ENCODE peak calls at places on chromosomes 1 and 21, in five cellular contexts. N is pancreas, O is transverse colon, Z is heart right ventricle, V is endodermal cell. D is an unnamed sample.

GRCh38 chr1:151072224-151072623 is 1.7 kb downstream of the GABPB2 start:
- DNase-seq in N (no peak), O (no peak), Z (no peak), V (no peak), D (no peak)

GRCh38 chr1:71593523-71593922 is 512.7 kb upstream of the ZRANB2 start:
- DNase-seq in N (no peak), O (no peak), Z (no peak), V (no peak), D (no peak)

GRCh38 chr1:55504306-55504706 is 289.1 kb upstream of the USP24 start:
- DNase-seq in N (no peak), O (peak; percentile 74), Z (no peak), V (no peak), D (no peak)

GRCh38 chr1:206534552-206534951 is 27.2 kb downstream of the RASSF5 start:
- DNase-seq in N (no peak), O (no peak), Z (no peak), V (no peak), D (no peak)

GRCh38 chr1:191206808-191207207 is 729.1 kb upstream of the BRINP3 start:
- DNase-seq in N (no peak), O (no peak), Z (no peak), V (no peak), D (no peak)

GRCh38 chr1:12810691-12811408 is 19.7 kb downstream of the PRAMEF1 start:
- DNase-seq in N (no peak), O (no peak), Z (no peak), V (peak; percentile 49), D (no peak)

GRCh38 chr1:93591291-93591832 is 90.3 kb downstream of the BCAR3 start:
- DNase-seq in N (no peak), O (no peak), Z (no peak), V (no peak), D (no peak)

GRCh38 chr1:152461544-152461943 is 47.5 kb upstream of the CRNN start:
- DNase-seq in N (no peak), O (peak; percentile 51), Z (peak; percentile 52), V (peak; percentile 51), D (peak; percentile 66)

GRCh38 chr1:43307458-43308158 is 6.8 kb downstream of the TIE1 start:
- DNase-seq in N (peak; percentile 22), O (no peak), Z (no peak), V (no peak), D (no peak)

GRCh38 chr1:71350805-71351204 is 270.0 kb upstream of the ZRANB2 start:
- DNase-seq in N (no peak), O (no peak), Z (no peak), V (no peak), D (no peak)

GRCh38 chr1:33537885-33538284 is 65.4 kb downstream of the ZSCAN20 start:
- DNase-seq in N (no peak), O (no peak), Z (no peak), V (no peak), D (no peak)

GRCh38 chr21:17370750-17371325 is 142.0 kb upstream of the CXADR start:
- DNase-seq in N (no peak), O (no peak), Z (no peak), V (peak; percentile 59), D (no peak)

GRCh38 chr1:20703124-20703756 is 14.6 kb downstream of the KIF17 start:
- DNase-seq in N (no peak), O (no peak), Z (no peak), V (no peak), D (no peak)

DNA sequence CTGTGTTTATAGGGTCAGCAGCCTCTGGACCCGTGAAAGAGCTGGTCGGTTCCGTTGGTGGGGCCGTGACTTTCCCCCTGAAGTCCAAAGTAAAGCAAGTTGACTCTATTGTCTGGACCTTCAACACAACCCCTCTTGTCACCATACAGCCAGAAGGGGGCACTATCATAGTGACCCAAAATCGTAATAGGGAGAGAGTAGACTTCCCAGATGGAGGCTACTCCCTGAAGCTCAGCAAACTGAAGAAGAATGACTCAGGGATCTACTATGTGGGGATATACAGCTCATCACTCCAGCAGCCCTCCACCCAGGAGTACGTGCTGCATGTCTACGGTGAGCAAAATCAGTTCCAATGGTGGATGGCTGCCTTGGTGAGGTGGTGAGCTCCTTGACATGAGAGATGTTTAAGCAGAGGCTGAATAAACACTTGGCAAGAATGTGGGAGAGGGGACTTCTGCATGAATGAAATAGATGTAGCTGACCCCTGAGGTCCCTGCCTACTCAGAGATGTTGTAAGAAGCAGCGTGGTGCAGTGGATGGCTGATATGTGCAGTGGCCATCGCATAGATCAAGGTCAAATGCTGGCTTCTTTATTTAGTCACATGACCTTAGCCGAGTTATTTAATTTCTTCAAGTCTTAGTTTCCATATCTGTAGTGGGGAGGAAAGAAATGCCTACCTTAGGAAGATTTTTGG is 9.3 kb downstream of the SLAMF7 start:
- DNase-seq in N (no peak), O (no peak), Z (no peak), V (peak; percentile 54), D (peak; percentile 27)
- H3K27ac ChIP-seq in N (no peak overlapping the region), O (no peak overlapping the region), Z (no peak overlapping the region), V (no peak overlapping the region), D (no peak overlapping the region)

DNA sequence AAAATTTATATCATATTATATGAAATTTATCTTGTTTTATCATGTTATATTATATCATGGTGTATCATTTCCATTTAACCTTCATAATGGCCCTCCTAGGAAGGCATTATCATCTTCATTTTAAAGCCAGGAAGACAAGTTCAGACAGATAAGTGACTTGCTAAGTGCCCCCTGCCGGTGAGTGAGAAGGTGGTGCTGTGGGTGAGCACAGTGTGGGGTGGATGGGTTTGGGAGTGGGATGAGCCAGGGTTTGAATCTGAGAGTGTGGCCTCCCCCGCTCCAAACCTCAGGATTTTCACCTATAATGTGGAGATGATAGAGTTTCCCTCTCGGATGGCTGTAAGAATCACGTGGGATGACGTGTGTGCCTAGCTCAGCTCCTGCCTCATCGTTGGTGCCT is 108.7 kb upstream of the IGSF21 start:
- DNase-seq in N (no peak), O (no peak), Z (no peak), V (peak; percentile 67), D (no peak)
- TF ChIP-seq CTCF in N (no peak), O (no peak), Z (no peak), V (peak; percentile 64), D (no peak)

GRCh38 chr1:113657126-113657525 is 102.2 kb downstream of the PHTF1 start:
- DNase-seq in N (no peak), O (no peak), Z (no peak), V (no peak), D (no peak)

GRCh38 chr1:113660053-113660452 is 99.2 kb downstream of the PHTF1 start:
- DNase-seq in N (no peak), O (no peak), Z (no peak), V (no peak), D (no peak)

GRCh38 chr1:113659010-113659409 is 100.3 kb downstream of the PHTF1 start:
- DNase-seq in N (no peak), O (no peak), Z (no peak), V (no peak), D (no peak)

GRCh38 chr1:113657556-113658063 is 101.7 kb downstream of the PHTF1 start:
- DNase-seq in N (no peak), O (no peak), Z (no peak), V (no peak), D (no peak)

GRCh38 chr1:113662097-113662496 is 97.2 kb downstream of the PHTF1 start:
- DNase-seq in N (no peak), O (no peak), Z (no peak), V (no peak), D (no peak)
- H3K27ac ChIP-seq in N (no peak overlapping the region), O (no peak overlapping the region), Z (no peak overlapping the region), V (no peak overlapping the region), D (no peak overlapping the region)

DNA sequence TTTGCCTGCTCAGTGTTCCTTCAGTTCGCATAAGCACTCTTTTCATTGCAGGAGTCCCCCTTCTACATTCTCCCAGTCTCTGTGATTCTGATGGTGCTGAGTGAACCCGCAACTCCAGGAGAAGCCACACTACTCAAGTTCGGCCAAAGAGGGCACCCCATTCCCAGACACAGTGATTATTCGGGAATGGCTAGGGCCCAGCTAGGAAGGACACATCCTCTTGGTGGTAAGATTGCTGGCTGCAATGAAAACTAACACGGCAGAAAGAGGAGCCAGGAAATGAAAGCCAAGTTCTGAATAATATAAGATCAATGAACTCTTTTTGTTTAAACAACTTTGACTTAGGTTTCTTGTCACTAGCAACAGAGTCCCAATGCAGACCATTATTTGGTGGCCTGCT is 14.9 kb downstream of the CREG1 start:
- DNase-seq in N (no peak), O (no peak), Z (no peak), V (peak; percentile 87), D (no peak)
- TF ChIP-seq CTCF in N (no peak), O (no peak), Z (no peak), V (peak; percentile 57), D (peak; percentile 24)

DNA sequence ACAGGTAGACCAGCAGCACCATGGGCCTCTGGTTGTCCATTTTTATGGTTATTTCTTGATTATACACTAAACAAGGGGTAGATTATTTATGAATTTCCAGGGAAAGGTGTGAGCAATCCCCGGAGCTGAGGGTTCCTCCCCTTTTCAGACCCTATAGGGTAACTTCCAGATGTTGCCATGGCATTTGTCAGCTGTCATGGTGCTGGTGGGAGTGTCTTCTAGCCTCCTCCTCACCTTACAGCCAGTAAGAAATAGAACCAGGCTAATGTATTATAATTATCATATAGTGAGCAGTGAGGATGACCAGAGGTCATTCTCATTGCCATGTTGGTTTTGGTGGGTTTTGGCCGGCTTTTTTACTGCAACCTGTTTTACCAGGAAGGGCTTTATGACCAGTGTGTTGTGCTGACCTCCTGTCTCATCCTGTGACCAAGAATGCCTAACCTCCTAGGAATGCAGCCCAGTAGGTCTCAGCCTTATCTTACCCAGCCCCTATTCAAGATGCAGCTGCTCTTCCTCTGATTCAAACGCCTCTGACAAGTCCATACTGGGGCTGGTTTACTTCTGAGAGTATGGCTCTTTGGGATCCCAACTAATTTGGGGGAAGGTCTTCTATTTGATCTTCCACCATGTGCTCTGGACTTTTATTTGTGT is 13.5 kb upstream of the TINAGL1 start:
- DNase-seq in N (no peak), O (no peak), Z (no peak), V (peak; percentile 85), D (no peak)
- H3K27ac ChIP-seq in N (no peak overlapping the region), O (peak overlapping the region; percentile 16), Z (no peak overlapping the region), V (no peak overlapping the region), D (no peak overlapping the region)

GRCh38 chr1:68438310-68438709 is 11.4 kb downstream of the RPE65 start:
- DNase-seq in N (no peak), O (no peak), Z (no peak), V (no peak), D (no peak)

GRCh38 chr1:68448365-68448764 is 1.4 kb downstream of the RPE65 start:
- DNase-seq in N (no peak), O (no peak), Z (no peak), V (peak; percentile 54), D (no peak)

GRCh38 chr1:68442006-68442405 is 7.7 kb downstream of the RPE65 start:
- DNase-seq in N (no peak), O (no peak), Z (no peak), V (no peak), D (no peak)

GRCh38 chr1:68442822-68443556 is 6.8 kb downstream of the RPE65 start:
- DNase-seq in N (no peak), O (peak; percentile 7), Z (peak; percentile 32), V (peak; percentile 76), D (peak; percentile 81)
- TF ChIP-seq CTCF in N (peak; percentile 28), O (peak; percentile 45), Z (peak; percentile 62), V (peak; percentile 85), D (peak; percentile 75)